ENCODE peak calls at places on chromosomes 12 and 14, in eight cellular contexts. X, T, Q, N, D, M, O and S are unnamed samples.

GRCh38 chr14:91957876-91958313 is 10.4 kb upstream of the FBLN5 start:
- DNase-seq in T (no peak), N (no peak), M (no peak), D (no peak), X (no peak), Q (no peak), O (no peak), S (no peak)

GRCh38 chr12:62744551-62744950 is 190.4 kb downstream of the PPM1H start:
- DNase-seq in D (no peak), T (no peak), X (no peak), N (peak; percentile 39), M (peak; percentile 44), Q (no peak), O (no peak), S (no peak)

GRCh38 chr12:95848575-95849388 is 10.0 kb upstream of the SNRPF start:
- DNase-seq in T (no peak), N (peak; percentile 8), X (peak; percentile 39), Q (no peak), D (peak; percentile 31), O (no peak), M (peak; percentile 32), S (no peak)

GRCh38 chr12:19547258-19547657 is 108.0 kb downstream of the AEBP2 start:
- DNase-seq in T (no peak), N (no peak), M (peak; percentile 20), O (peak; percentile 64), Q (no peak), D (no peak), X (peak; percentile 58), S (no peak)

GRCh38 chr12:75814856-75815754 is 216.5 kb downstream of the PHLDA1 start:
- DNase-seq in O (peak; percentile 82), M (peak; percentile 91), X (peak; percentile 97), T (no peak), D (no peak), N (peak; percentile 89), Q (no peak), S (no peak)

GRCh38 chr14:77045570-77045890 is 17.0 kb upstream of the IRF2BPL start:
- DNase-seq in X (no peak), D (no peak), N (no peak), O (no peak), Q (no peak), T (no peak), M (no peak), S (peak; percentile 36)

GRCh38 chr14:105168496-105168978 is at the start of gene JAG2:
- DNase-seq in O (no peak), D (peak; percentile 13), Q (peak; percentile 54), X (peak; percentile 58), N (no peak), M (no peak), T (no peak), S (peak; percentile 15)

GRCh38 chr12:51525518-51525917 is 65.5 kb upstream of the SCN8A start:
- DNase-seq in Q (no peak), T (no peak), O (no peak), M (no peak), X (no peak), D (no peak), N (no peak), S (no peak)

GRCh38 chr12:1929985-1930815 is 11.7 kb upstream of the CACNA2D4 start:
- DNase-seq in M (no peak), X (no peak), O (no peak), D (no peak), N (no peak), T (peak; percentile 45), Q (no peak), S (no peak)

GRCh38 chr12:96473394-96474093 is 15.8 kb upstream of the CFAP54 start:
- DNase-seq in O (no peak), M (no peak), N (no peak), Q (peak; percentile 35), D (no peak), X (peak; percentile 55), T (no peak), S (no peak)

GRCh38 chr14:55532645-55533309 is 47.2 kb upstream of the KTN1 start:
- DNase-seq in M (no peak), N (no peak), T (no peak), O (no peak), X (no peak), Q (no peak), D (no peak), S (no peak)

GRCh38 chr14:24291446-24292117 is 8.0 kb downstream of the DHRS1 start:
- DNase-seq in O (no peak), D (no peak), X (no peak), N (no peak), T (no peak), M (no peak), Q (no peak), S (no peak)

GRCh38 chr12:31589896-31590729 is 823 bp downstream of the DENND5B start:
- DNase-seq in N (no peak), M (peak; percentile 60), X (peak; percentile 55), D (peak; percentile 74), Q (peak; percentile 28), T (peak; percentile 81), O (no peak), S (peak; percentile 22)